ENCODE peak calls at places on chromosomes 7 and 10, in eight cellular contexts. One of them, this sample, is unnamed.

GRCh38 chr7:115178831-115179230 is 256.9 kb downstream of the MDFIC start:
- DNase-seq in activated effector memory CD4-positive, alpha-beta T cell treated with anti-CD3 and anti-CD28 coated beads, Interleukin-2, amount 50 U/mL, for 16 hours: no peak
- DNase-seq in naive thymus-derived CD8-positive, alpha-beta T cell: no peak
- DNase-seq in activated CD4-positive, alpha-beta T cell treated with anti-CD3 and anti-CD28 coated beads for 36 hours: no peak
- DNase-seq in GDM1: no peak
- DNase-seq in NCI-H1105: no peak
- DNase-seq in frontal cortex: no peak
- DNase-seq in Caki2: peak; percentile 36
- DNase-seq in this sample: no peak

GRCh38 chr7:24817339-24817738 is 60.1 kb upstream of the GSDME start:
- DNase-seq in activated effector memory CD4-positive, alpha-beta T cell treated with anti-CD3 and anti-CD28 coated beads, Interleukin-2, amount 50 U/mL, for 16 hours: no peak
- DNase-seq in frontal cortex: no peak
- DNase-seq in activated CD4-positive, alpha-beta T cell treated with anti-CD3 and anti-CD28 coated beads for 36 hours: no peak
- DNase-seq in NCI-H1105: no peak
- DNase-seq in naive thymus-derived CD8-positive, alpha-beta T cell: no peak
- DNase-seq in GDM1: no peak
- DNase-seq in Caki2: no peak
- DNase-seq in this sample: no peak

GRCh38 chr10:63114031-63114814 is 18.9 kb upstream of the NRBF2 start:
- DNase-seq in activated effector memory CD4-positive, alpha-beta T cell treated with anti-CD3 and anti-CD28 coated beads, Interleukin-2, amount 50 U/mL, for 16 hours: no peak
- DNase-seq in frontal cortex: no peak
- DNase-seq in GDM1: no peak
- DNase-seq in NCI-H1105: no peak
- DNase-seq in activated CD4-positive, alpha-beta T cell treated with anti-CD3 and anti-CD28 coated beads for 36 hours: no peak
- DNase-seq in naive thymus-derived CD8-positive, alpha-beta T cell: no peak
- DNase-seq in Caki2: no peak
- DNase-seq in this sample: no peak

GRCh38 chr10:63071145-63071544 is 62.0 kb upstream of the NRBF2 start:
- DNase-seq in NCI-H1105: peak; percentile 8
- DNase-seq in naive thymus-derived CD8-positive, alpha-beta T cell: no peak
- DNase-seq in activated CD4-positive, alpha-beta T cell treated with anti-CD3 and anti-CD28 coated beads for 36 hours: no peak
- DNase-seq in frontal cortex: no peak
- DNase-seq in activated effector memory CD4-positive, alpha-beta T cell treated with anti-CD3 and anti-CD28 coated beads, Interleukin-2, amount 50 U/mL, for 16 hours: no peak
- DNase-seq in Caki2: no peak
- DNase-seq in GDM1: no peak
- DNase-seq in this sample: no peak

GRCh38 chr10:78365711-78366110 is 332.0 kb downstream of the RPS24 start:
- DNase-seq in NCI-H1105: no peak
- DNase-seq in Caki2: no peak
- DNase-seq in activated CD4-positive, alpha-beta T cell treated with anti-CD3 and anti-CD28 coated beads for 36 hours: no peak
- DNase-seq in frontal cortex: no peak
- DNase-seq in activated effector memory CD4-positive, alpha-beta T cell treated with anti-CD3 and anti-CD28 coated beads, Interleukin-2, amount 50 U/mL, for 16 hours: no peak
- DNase-seq in GDM1: no peak
- DNase-seq in naive thymus-derived CD8-positive, alpha-beta T cell: no peak
- DNase-seq in this sample: peak; percentile 13

GRCh38 chr7:3300221-3300650 is 816 bp upstream of the SDK1 start:
- DNase-seq in activated effector memory CD4-positive, alpha-beta T cell treated with anti-CD3 and anti-CD28 coated beads, Interleukin-2, amount 50 U/mL, for 16 hours: no peak
- DNase-seq in Caki2: peak; percentile 31
- DNase-seq in frontal cortex: no peak
- DNase-seq in GDM1: no peak
- DNase-seq in NCI-H1105: no peak
- DNase-seq in activated CD4-positive, alpha-beta T cell treated with anti-CD3 and anti-CD28 coated beads for 36 hours: peak; percentile 25
- DNase-seq in naive thymus-derived CD8-positive, alpha-beta T cell: no peak
- DNase-seq in this sample: no peak

GRCh38 chr10:22324893-22325271 is 4.0 kb downstream of the BMI1 start:
- DNase-seq in activated CD4-positive, alpha-beta T cell treated with anti-CD3 and anti-CD28 coated beads for 36 hours: no peak
- DNase-seq in NCI-H1105: no peak
- DNase-seq in naive thymus-derived CD8-positive, alpha-beta T cell: no peak
- DNase-seq in GDM1: no peak
- DNase-seq in Caki2: no peak
- DNase-seq in frontal cortex: no peak
- DNase-seq in activated effector memory CD4-positive, alpha-beta T cell treated with anti-CD3 and anti-CD28 coated beads, Interleukin-2, amount 50 U/mL, for 16 hours: no peak
- DNase-seq in this sample: no peak

GRCh38 chr10:125231116-125231812 is 70.9 kb upstream of the CTBP2 start:
- DNase-seq in frontal cortex: no peak
- DNase-seq in naive thymus-derived CD8-positive, alpha-beta T cell: no peak
- DNase-seq in activated effector memory CD4-positive, alpha-beta T cell treated with anti-CD3 and anti-CD28 coated beads, Interleukin-2, amount 50 U/mL, for 16 hours: no peak
- DNase-seq in activated CD4-positive, alpha-beta T cell treated with anti-CD3 and anti-CD28 coated beads for 36 hours: no peak
- DNase-seq in NCI-H1105: no peak
- DNase-seq in GDM1: no peak
- DNase-seq in Caki2: peak; percentile 88
- DNase-seq in this sample: no peak

GRCh38 chr7:32539366-32539765 is 44.1 kb downstream of the AVL9 start:
- DNase-seq in Caki2: no peak
- DNase-seq in NCI-H1105: no peak
- DNase-seq in frontal cortex: no peak
- DNase-seq in naive thymus-derived CD8-positive, alpha-beta T cell: no peak
- DNase-seq in activated CD4-positive, alpha-beta T cell treated with anti-CD3 and anti-CD28 coated beads for 36 hours: no peak
- DNase-seq in activated effector memory CD4-positive, alpha-beta T cell treated with anti-CD3 and anti-CD28 coated beads, Interleukin-2, amount 50 U/mL, for 16 hours: no peak
- DNase-seq in GDM1: no peak
- DNase-seq in this sample: no peak

GRCh38 chr10:82889703-82890102 is 1014.7 kb downstream of the NRG3 start:
- DNase-seq in NCI-H1105: no peak
- DNase-seq in activated effector memory CD4-positive, alpha-beta T cell treated with anti-CD3 and anti-CD28 coated beads, Interleukin-2, amount 50 U/mL, for 16 hours: no peak
- DNase-seq in GDM1: no peak
- DNase-seq in naive thymus-derived CD8-positive, alpha-beta T cell: no peak
- DNase-seq in frontal cortex: peak; percentile 2
- DNase-seq in activated CD4-positive, alpha-beta T cell treated with anti-CD3 and anti-CD28 coated beads for 36 hours: no peak
- DNase-seq in Caki2: no peak
- DNase-seq in this sample: no peak

GRCh38 chr10:48445932-48446331 is 139.5 kb downstream of the MAPK8 start:
- DNase-seq in activated CD4-positive, alpha-beta T cell treated with anti-CD3 and anti-CD28 coated beads for 36 hours: no peak
- DNase-seq in Caki2: no peak
- DNase-seq in frontal cortex: no peak
- DNase-seq in GDM1: no peak
- DNase-seq in naive thymus-derived CD8-positive, alpha-beta T cell: no peak
- DNase-seq in activated effector memory CD4-positive, alpha-beta T cell treated with anti-CD3 and anti-CD28 coated beads, Interleukin-2, amount 50 U/mL, for 16 hours: no peak
- DNase-seq in NCI-H1105: no peak
- DNase-seq in this sample: no peak

GRCh38 chr7:158564648-158565005 is 23.0 kb downstream of the PTPRN2 start:
- DNase-seq in NCI-H1105: no peak
- DNase-seq in activated effector memory CD4-positive, alpha-beta T cell treated with anti-CD3 and anti-CD28 coated beads, Interleukin-2, amount 50 U/mL, for 16 hours: peak; percentile 10
- DNase-seq in GDM1: no peak
- DNase-seq in Caki2: no peak
- DNase-seq in activated CD4-positive, alpha-beta T cell treated with anti-CD3 and anti-CD28 coated beads for 36 hours: no peak
- DNase-seq in naive thymus-derived CD8-positive, alpha-beta T cell: no peak
- DNase-seq in frontal cortex: no peak
- DNase-seq in this sample: no peak

GRCh38 chr10:110151467-110151866 is 55.9 kb upstream of the MXI1 start:
- DNase-seq in activated effector memory CD4-positive, alpha-beta T cell treated with anti-CD3 and anti-CD28 coated beads, Interleukin-2, amount 50 U/mL, for 16 hours: no peak
- DNase-seq in activated CD4-positive, alpha-beta T cell treated with anti-CD3 and anti-CD28 coated beads for 36 hours: no peak
- DNase-seq in frontal cortex: no peak
- DNase-seq in naive thymus-derived CD8-positive, alpha-beta T cell: no peak
- DNase-seq in NCI-H1105: peak; percentile 61
- DNase-seq in GDM1: no peak
- DNase-seq in Caki2: peak; percentile 14
- DNase-seq in this sample: no peak

GRCh38 chr7:138407792-138408191 is 52.3 kb upstream of the TRIM24 start:
- DNase-seq in activated effector memory CD4-positive, alpha-beta T cell treated with anti-CD3 and anti-CD28 coated beads, Interleukin-2, amount 50 U/mL, for 16 hours: no peak
- DNase-seq in Caki2: no peak
- DNase-seq in activated CD4-positive, alpha-beta T cell treated with anti-CD3 and anti-CD28 coated beads for 36 hours: no peak
- DNase-seq in GDM1: no peak
- DNase-seq in naive thymus-derived CD8-positive, alpha-beta T cell: no peak
- DNase-seq in frontal cortex: no peak
- DNase-seq in NCI-H1105: no peak
- DNase-seq in this sample: no peak

GRCh38 chr10:3681642-3682554 is 103.1 kb downstream of the KLF6 start:
- DNase-seq in frontal cortex: no peak
- DNase-seq in naive thymus-derived CD8-positive, alpha-beta T cell: no peak
- DNase-seq in activated CD4-positive, alpha-beta T cell treated with anti-CD3 and anti-CD28 coated beads for 36 hours: no peak
- DNase-seq in NCI-H1105: no peak
- DNase-seq in Caki2: no peak
- DNase-seq in activated effector memory CD4-positive, alpha-beta T cell treated with anti-CD3 and anti-CD28 coated beads, Interleukin-2, amount 50 U/mL, for 16 hours: no peak
- DNase-seq in GDM1: no peak
- DNase-seq in this sample: no peak

GRCh38 chr10:68572151-68572550 is 12.0 kb downstream of the TET1 start:
- DNase-seq in Caki2: no peak
- DNase-seq in activated CD4-positive, alpha-beta T cell treated with anti-CD3 and anti-CD28 coated beads for 36 hours: no peak
- DNase-seq in GDM1: no peak
- DNase-seq in activated effector memory CD4-positive, alpha-beta T cell treated with anti-CD3 and anti-CD28 coated beads, Interleukin-2, amount 50 U/mL, for 16 hours: no peak
- DNase-seq in naive thymus-derived CD8-positive, alpha-beta T cell: no peak
- DNase-seq in NCI-H1105: no peak
- DNase-seq in frontal cortex: no peak
- DNase-seq in this sample: no peak

GRCh38 chr7:130822642-130823041 is 88.6 kb upstream of the KLF14 start:
- DNase-seq in activated effector memory CD4-positive, alpha-beta T cell treated with anti-CD3 and anti-CD28 coated beads, Interleukin-2, amount 50 U/mL, for 16 hours: no peak
- DNase-seq in NCI-H1105: no peak
- DNase-seq in activated CD4-positive, alpha-beta T cell treated with anti-CD3 and anti-CD28 coated beads for 36 hours: no peak
- DNase-seq in GDM1: no peak
- DNase-seq in frontal cortex: no peak
- DNase-seq in Caki2: no peak
- DNase-seq in naive thymus-derived CD8-positive, alpha-beta T cell: no peak
- DNase-seq in this sample: no peak

GRCh38 chr7:2863461-2864066 is 19.5 kb upstream of the GNA12 start:
- DNase-seq in naive thymus-derived CD8-positive, alpha-beta T cell: peak; percentile 62
- DNase-seq in frontal cortex: no peak
- DNase-seq in Caki2: peak; percentile 80
- DNase-seq in activated CD4-positive, alpha-beta T cell treated with anti-CD3 and anti-CD28 coated beads for 36 hours: peak; percentile 88
- DNase-seq in activated effector memory CD4-positive, alpha-beta T cell treated with anti-CD3 and anti-CD28 coated beads, Interleukin-2, amount 50 U/mL, for 16 hours: peak; percentile 88
- DNase-seq in NCI-H1105: no peak
- DNase-seq in GDM1: peak; percentile 75
- DNase-seq in this sample: peak; percentile 93

GRCh38 chr7:77935652-77936348 is 137.2 kb downstream of the PHTF2 start:
- DNase-seq in Caki2: no peak
- DNase-seq in naive thymus-derived CD8-positive, alpha-beta T cell: no peak
- DNase-seq in activated effector memory CD4-positive, alpha-beta T cell treated with anti-CD3 and anti-CD28 coated beads, Interleukin-2, amount 50 U/mL, for 16 hours: no peak
- DNase-seq in frontal cortex: no peak
- DNase-seq in NCI-H1105: no peak
- DNase-seq in activated CD4-positive, alpha-beta T cell treated with anti-CD3 and anti-CD28 coated beads for 36 hours: no peak
- DNase-seq in GDM1: no peak
- DNase-seq in this sample: no peak

GRCh38 chr10:52387744-52388143 is 73.7 kb downstream of the DKK1 start:
- DNase-seq in activated CD4-positive, alpha-beta T cell treated with anti-CD3 and anti-CD28 coated beads for 36 hours: no peak
- DNase-seq in NCI-H1105: no peak
- DNase-seq in GDM1: no peak
- DNase-seq in Caki2: no peak
- DNase-seq in frontal cortex: no peak
- DNase-seq in activated effector memory CD4-positive, alpha-beta T cell treated with anti-CD3 and anti-CD28 coated beads, Interleukin-2, amount 50 U/mL, for 16 hours: no peak
- DNase-seq in naive thymus-derived CD8-positive, alpha-beta T cell: no peak
- DNase-seq in this sample: no peak

GRCh38 chr7:91228927-91229326 is 35.3 kb upstream of the FZD1 start:
- DNase-seq in naive thymus-derived CD8-positive, alpha-beta T cell: no peak
- DNase-seq in activated effector memory CD4-positive, alpha-beta T cell treated with anti-CD3 and anti-CD28 coated beads, Interleukin-2, amount 50 U/mL, for 16 hours: no peak
- DNase-seq in GDM1: no peak
- DNase-seq in frontal cortex: no peak
- DNase-seq in NCI-H1105: no peak
- DNase-seq in Caki2: no peak
- DNase-seq in activated CD4-positive, alpha-beta T cell treated with anti-CD3 and anti-CD28 coated beads for 36 hours: no peak
- DNase-seq in this sample: no peak

GRCh38 chr7:47520408-47520807 is 61.5 kb downstream of the TNS3 start:
- DNase-seq in naive thymus-derived CD8-positive, alpha-beta T cell: no peak
- DNase-seq in activated CD4-positive, alpha-beta T cell treated with anti-CD3 and anti-CD28 coated beads for 36 hours: no peak
- DNase-seq in Caki2: no peak
- DNase-seq in GDM1: no peak
- DNase-seq in activated effector memory CD4-positive, alpha-beta T cell treated with anti-CD3 and anti-CD28 coated beads, Interleukin-2, amount 50 U/mL, for 16 hours: no peak
- DNase-seq in frontal cortex: no peak
- DNase-seq in NCI-H1105: no peak
- DNase-seq in this sample: peak; percentile 83

GRCh38 chr7:138625084-138625848 is 75.9 kb downstream of the SVOPL start:
- DNase-seq in GDM1: peak; percentile 75
- DNase-seq in Caki2: no peak
- DNase-seq in frontal cortex: no peak
- DNase-seq in NCI-H1105: no peak
- DNase-seq in activated effector memory CD4-positive, alpha-beta T cell treated with anti-CD3 and anti-CD28 coated beads, Interleukin-2, amount 50 U/mL, for 16 hours: no peak
- DNase-seq in activated CD4-positive, alpha-beta T cell treated with anti-CD3 and anti-CD28 coated beads for 36 hours: no peak
- DNase-seq in naive thymus-derived CD8-positive, alpha-beta T cell: no peak
- DNase-seq in this sample: no peak

GRCh38 chr10:102965455-102965854 is 47.4 kb downstream of the CNNM2 start:
- DNase-seq in activated effector memory CD4-positive, alpha-beta T cell treated with anti-CD3 and anti-CD28 coated beads, Interleukin-2, amount 50 U/mL, for 16 hours: no peak
- DNase-seq in NCI-H1105: no peak
- DNase-seq in GDM1: no peak
- DNase-seq in frontal cortex: no peak
- DNase-seq in Caki2: peak; percentile 4
- DNase-seq in activated CD4-positive, alpha-beta T cell treated with anti-CD3 and anti-CD28 coated beads for 36 hours: no peak
- DNase-seq in naive thymus-derived CD8-positive, alpha-beta T cell: no peak
- DNase-seq in this sample: no peak

GRCh38 chr10:84095821-84096497 is 43.4 kb upstream of the GHITM start:
- DNase-seq in activated effector memory CD4-positive, alpha-beta T cell treated with anti-CD3 and anti-CD28 coated beads, Interleukin-2, amount 50 U/mL, for 16 hours: no peak
- DNase-seq in activated CD4-positive, alpha-beta T cell treated with anti-CD3 and anti-CD28 coated beads for 36 hours: no peak
- DNase-seq in naive thymus-derived CD8-positive, alpha-beta T cell: no peak
- DNase-seq in GDM1: no peak
- DNase-seq in Caki2: no peak
- DNase-seq in NCI-H1105: no peak
- DNase-seq in frontal cortex: no peak
- DNase-seq in this sample: no peak

GRCh38 chr10:21523007-21523406 is 2.5 kb downstream of the SKIDA1 start:
- DNase-seq in naive thymus-derived CD8-positive, alpha-beta T cell: no peak
- DNase-seq in activated CD4-positive, alpha-beta T cell treated with anti-CD3 and anti-CD28 coated beads for 36 hours: no peak
- DNase-seq in frontal cortex: no peak
- DNase-seq in activated effector memory CD4-positive, alpha-beta T cell treated with anti-CD3 and anti-CD28 coated beads, Interleukin-2, amount 50 U/mL, for 16 hours: no peak
- DNase-seq in Caki2: no peak
- DNase-seq in NCI-H1105: no peak
- DNase-seq in GDM1: no peak
- DNase-seq in this sample: no peak

GRCh38 chr7:143906176-143906575 is 4.2 kb upstream of the TCAF1 start:
- DNase-seq in activated effector memory CD4-positive, alpha-beta T cell treated with anti-CD3 and anti-CD28 coated beads, Interleukin-2, amount 50 U/mL, for 16 hours: no peak
- DNase-seq in Caki2: no peak
- DNase-seq in naive thymus-derived CD8-positive, alpha-beta T cell: no peak
- DNase-seq in GDM1: no peak
- DNase-seq in frontal cortex: no peak
- DNase-seq in NCI-H1105: no peak
- DNase-seq in activated CD4-positive, alpha-beta T cell treated with anti-CD3 and anti-CD28 coated beads for 36 hours: no peak
- DNase-seq in this sample: no peak

GRCh38 chr10:126227762-126228134 is 160.5 kb downstream of the ADAM12 start:
- DNase-seq in activated CD4-positive, alpha-beta T cell treated with anti-CD3 and anti-CD28 coated beads for 36 hours: no peak
- DNase-seq in naive thymus-derived CD8-positive, alpha-beta T cell: no peak
- DNase-seq in GDM1: no peak
- DNase-seq in frontal cortex: no peak
- DNase-seq in activated effector memory CD4-positive, alpha-beta T cell treated with anti-CD3 and anti-CD28 coated beads, Interleukin-2, amount 50 U/mL, for 16 hours: no peak
- DNase-seq in Caki2: no peak
- DNase-seq in NCI-H1105: no peak
- DNase-seq in this sample: no peak

GRCh38 chr10:132142396-132143161 is 44.2 kb upstream of the DPYSL4 start:
- DNase-seq in NCI-H1105: peak; percentile 5
- DNase-seq in naive thymus-derived CD8-positive, alpha-beta T cell: peak; percentile 19
- DNase-seq in activated CD4-positive, alpha-beta T cell treated with anti-CD3 and anti-CD28 coated beads for 36 hours: peak; percentile 73
- DNase-seq in Caki2: no peak
- DNase-seq in frontal cortex: peak; percentile 85
- DNase-seq in GDM1: no peak
- DNase-seq in activated effector memory CD4-positive, alpha-beta T cell treated with anti-CD3 and anti-CD28 coated beads, Interleukin-2, amount 50 U/mL, for 16 hours: peak; percentile 83
- DNase-seq in this sample: peak; percentile 78

GRCh38 chr10:5528989-5529701 is 4.4 kb downstream of the CALML3 start:
- DNase-seq in Caki2: no peak
- DNase-seq in frontal cortex: no peak
- DNase-seq in NCI-H1105: no peak
- DNase-seq in activated effector memory CD4-positive, alpha-beta T cell treated with anti-CD3 and anti-CD28 coated beads, Interleukin-2, amount 50 U/mL, for 16 hours: peak; percentile 44
- DNase-seq in GDM1: no peak
- DNase-seq in activated CD4-positive, alpha-beta T cell treated with anti-CD3 and anti-CD28 coated beads for 36 hours: no peak
- DNase-seq in naive thymus-derived CD8-positive, alpha-beta T cell: no peak
- DNase-seq in this sample: peak; percentile 32

GRCh38 chr10:79003183-79004100 is 65.3 kb upstream of the ZMIZ1 start:
- DNase-seq in activated CD4-positive, alpha-beta T cell treated with anti-CD3 and anti-CD28 coated beads for 36 hours: no peak
- DNase-seq in NCI-H1105: no peak
- DNase-seq in frontal cortex: no peak
- DNase-seq in Caki2: no peak
- DNase-seq in GDM1: no peak
- DNase-seq in naive thymus-derived CD8-positive, alpha-beta T cell: no peak
- DNase-seq in activated effector memory CD4-positive, alpha-beta T cell treated with anti-CD3 and anti-CD28 coated beads, Interleukin-2, amount 50 U/mL, for 16 hours: no peak
- DNase-seq in this sample: no peak

This sample was measured in aorta.